ENCODE peak calls at places on chromosomes 2 and 18, in six cellular contexts. B is Peyer's patch, X is stomach, Q is right lobe of liver, D is tibial nerve, F is brain microvascular endothelial cell. Z is an unnamed sample.

GRCh38 chr18:32048507-32049091 is 30.0 kb downstream of the RNF125 start:
- DNase-seq in Q (peak), B (peak), X (no peak), F (peak), D (peak), Z (no peak)

GRCh38 chr2:230666446-230666845 is 46.2 kb upstream of the CAB39 start:
- DNase-seq in B (no peak), X (no peak), D (no peak), Q (no peak), F (no peak), Z (no peak)

GRCh38 chr18:3246636-3247242 is 862 bp upstream of the MYL12A start:
- DNase-seq in B (peak), Q (peak), F (no peak), X (no peak), D (no peak), Z (peak)

GRCh38 chr2:219484343-219485200 is 14.1 kb upstream of the GMPPA start:
- DNase-seq in B (no peak), Q (no peak), X (no peak), D (no peak), F (no peak), Z (no peak)

GRCh38 chr2:1550076-1550475 is 136.8 kb downstream of the TPO start:
- DNase-seq in F (no peak), B (no peak), X (no peak), Q (peak), D (no peak), Z (no peak)

GRCh38 chr2:145316496-145316895 is 796.6 kb upstream of the ZEB2 start:
- DNase-seq in F (no peak), B (no peak), X (no peak), Q (no peak), D (no peak), Z (no peak)

GRCh38 chr2:11128258-11128951 is 26.9 kb upstream of the SLC66A3 start:
- DNase-seq in F (peak), B (no peak), Q (no peak), D (no peak), X (no peak), Z (no peak)

GRCh38 chr2:200079356-200079755 is 124.0 kb downstream of the MAIP1 start:
- DNase-seq in Q (no peak), B (no peak), X (no peak), D (no peak), F (no peak), Z (no peak)

GRCh38 chr2:108616290-108616689 is 82.0 kb downstream of the LIMS1 start:
- DNase-seq in D (no peak), X (no peak), B (no peak), Q (no peak), F (no peak), Z (no peak)

GRCh38 chr2:169203952-169204351 is 134.6 kb downstream of the DHRS9 start:
- DNase-seq in B (no peak), Q (no peak), D (no peak), F (no peak), X (no peak), Z (no peak)
- H3K4me3 ChIP-seq in B (no peak), Q (no peak), D (no peak), F (no peak), X (no peak), Z (no peak)

GRCh38 chr2:208040199-208041171 is 15.2 kb upstream of the PLEKHM3 start:
- DNase-seq in B (peak), X (peak), Q (peak), F (peak), D (peak), Z (peak)
- H3K27ac ChIP-seq in B (no peak), X (no peak), Q (no peak), F (no peak), D (no peak), Z (no peak)

GRCh38 chr18:69701305-69701704 is 246.4 kb downstream of the CD226 start:
- DNase-seq in D (no peak), Q (no peak), F (no peak), B (no peak), X (no peak), Z (no peak)
- TF ChIP-seq CTCF in D (no peak), Q (no peak), F (no peak), B (no peak), X (no peak), Z (no peak)

GRCh38 chr2:25821225-25822056 is 56.8 kb downstream of the ASXL2 start:
- DNase-seq in B (no peak), X (no peak), Q (no peak), D (no peak), F (peak), Z (no peak)
- H3K4me3 ChIP-seq in B (no peak), X (peak), Q (peak), D (peak), F (no peak), Z (no peak)

GRCh38 chr2:74031203-74031602 is 46.5 kb downstream of the TET3 start:
- DNase-seq in X (no peak), B (no peak), Q (no peak), F (no peak), D (no peak), Z (no peak)
- H3K27ac ChIP-seq in X (no peak), B (peak), Q (no peak), F (no peak), D (no peak), Z (no peak)

GRCh38 chr18:42404151-42404550 is 449.1 kb downstream of the PIK3C3 start:
- DNase-seq in Q (no peak), B (no peak), F (no peak), D (no peak), X (no peak), Z (no peak)

GRCh38 chr18:42401131-42401673 is 446.2 kb downstream of the PIK3C3 start:
- DNase-seq in F (no peak), Q (no peak), X (no peak), B (no peak), D (no peak), Z (no peak)
- TF ChIP-seq CTCF in F (peak), Q (no peak), X (no peak), B (no peak), D (no peak), Z (no peak)

DNA sequence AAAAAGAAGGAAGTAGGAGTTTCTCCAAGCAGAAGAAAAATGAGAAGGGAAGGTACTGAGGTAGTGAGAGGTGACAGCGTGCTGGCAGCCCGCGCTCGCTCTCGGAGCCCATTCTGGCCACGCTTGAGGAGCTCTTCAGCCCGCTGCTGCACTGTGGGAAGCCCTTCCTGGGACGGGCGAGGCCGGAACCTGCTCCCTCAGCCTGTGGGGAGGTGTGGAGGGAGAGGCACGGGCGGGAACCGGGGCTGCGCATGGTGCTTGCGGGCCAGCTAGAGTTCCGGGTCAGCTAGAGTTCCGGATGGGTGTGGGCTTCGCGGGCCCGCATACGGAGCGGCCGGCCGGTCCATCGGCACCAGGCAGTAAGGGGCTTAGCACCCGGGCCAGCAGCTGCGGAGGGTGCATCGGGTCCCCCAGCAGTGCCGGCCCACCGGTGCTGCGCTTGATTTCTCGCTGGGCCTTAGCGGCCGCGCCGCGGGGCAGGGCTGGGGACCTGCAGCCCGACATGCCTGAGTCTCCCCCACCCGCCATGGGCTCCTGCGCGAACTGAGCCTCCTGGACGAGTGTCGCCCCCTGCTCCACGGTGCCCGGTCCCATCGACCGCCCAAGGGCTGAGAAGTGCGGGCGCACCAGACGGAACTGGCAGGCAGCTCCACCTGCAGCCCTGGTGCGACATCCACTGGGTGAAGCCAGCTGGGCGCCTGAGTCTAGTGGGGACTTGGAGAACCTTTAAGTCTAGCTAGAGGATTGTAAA is 11.1 kb upstream of the CYS1 start:
- DNase-seq in D (no peak), X (peak), Q (no peak), F (no peak), B (peak), Z (no peak)
- H3K4me3 ChIP-seq in D (peak), X (peak), Q (no peak), F (no peak), B (peak), Z (peak)

GRCh38 chr2:113196839-113197238 is 23.1 kb downstream of the PSD4 start:
- DNase-seq in B (no peak), F (no peak), D (no peak), Q (no peak), X (no peak), Z (no peak)

GRCh38 chr2:113198790-113199612 is 25.2 kb downstream of the PSD4 start:
- DNase-seq in B (peak), D (peak), F (peak), X (peak), Q (peak), Z (peak)

GRCh38 chr2:113198048-113198789 is 24.4 kb downstream of the PSD4 start:
- DNase-seq in Q (peak), B (no peak), F (no peak), D (no peak), X (no peak), Z (no peak)

GRCh38 chr2:113195923-113196501 is 22.2 kb downstream of the PSD4 start:
- DNase-seq in D (no peak), Q (peak), X (no peak), B (no peak), F (no peak), Z (no peak)

GRCh38 chr2:113197347-113198047 is 23.7 kb downstream of the PSD4 start:
- DNase-seq in D (no peak), F (no peak), B (no peak), X (no peak), Q (no peak), Z (no peak)
- H3K27ac ChIP-seq in D (no peak), F (no peak), B (no peak), X (no peak), Q (no peak), Z (no peak)

DNA sequence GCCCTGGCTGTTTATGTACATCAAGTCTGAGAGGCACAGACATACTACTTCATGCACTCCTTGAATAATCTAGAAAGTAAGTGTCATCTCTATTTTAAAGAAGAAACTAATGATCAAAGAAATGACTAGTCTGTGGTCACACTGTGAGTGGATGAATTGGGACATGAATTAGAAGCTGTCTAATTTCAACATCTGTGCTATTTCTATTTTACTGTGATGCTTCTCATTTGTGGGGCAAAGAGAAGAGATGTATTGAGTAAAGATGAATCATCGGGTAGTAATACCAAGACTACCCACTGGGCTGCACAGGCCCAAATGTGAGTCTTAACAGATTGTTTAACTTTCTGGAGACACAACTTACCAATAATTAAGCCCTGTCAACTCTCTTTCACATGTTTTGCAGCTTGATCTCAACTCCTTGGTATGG is 42.4 kb upstream of the MTIF2 start:
- DNase-seq in F (peak), Q (no peak), X (no peak), B (no peak), D (no peak), Z (no peak)
- TF ChIP-seq CTCF in F (peak), Q (no peak), X (no peak), B (no peak), D (no peak), Z (no peak)

GRCh38 chr2:157922815-157923214 is 46.7 kb upstream of the ACVR1 start:
- DNase-seq in X (no peak), B (no peak), Q (no peak), F (no peak), D (no peak), Z (no peak)

GRCh38 chr2:157922341-157922740 is 46.2 kb upstream of the ACVR1 start:
- DNase-seq in D (no peak), Q (no peak), F (no peak), B (no peak), X (no peak), Z (no peak)

GRCh38 chr2:157923598-157923997 is 47.5 kb upstream of the ACVR1 start:
- DNase-seq in D (no peak), X (no peak), B (no peak), Q (no peak), F (no peak), Z (no peak)

GRCh38 chr2:157927155-157927554 is 51.0 kb upstream of the ACVR1 start:
- DNase-seq in Q (no peak), X (no peak), F (no peak), D (no peak), B (no peak), Z (no peak)

GRCh38 chr2:157925071-157925470 is 48.9 kb upstream of the ACVR1 start:
- DNase-seq in F (no peak), X (no peak), D (no peak), Q (no peak), B (no peak), Z (no peak)
- H3K4me3 ChIP-seq in F (no peak), X (no peak), D (no peak), Q (no peak), B (no peak), Z (no peak)

Z was measured in lung.